ENCODE peak calls at places on chromosomes 3 and 15, in six cellular contexts. One of them, this sample, is unnamed.

GRCh38 chr3:169362261-169362660 is 301.3 kb downstream of the MECOM start:
- DNase-seq in upper lobe of right lung: no peak
- DNase-seq in mucosa of gallbladder: no peak
- DNase-seq in GM03348: no peak
- DNase-seq in stimulated activated CD8-positive, alpha-beta memory T cell treated with anti-CD3 and anti-CD28 coated beads, Interleukin-2, amount 100 ng/mL, for 1 hour: no peak
- DNase-seq in naive thymus-derived CD8-positive, alpha-beta T cell: no peak
- DNase-seq in this sample: no peak

GRCh38 chr3:148757238-148757930 is 59.7 kb downstream of the AGTR1 start:
- DNase-seq in upper lobe of right lung: no peak
- DNase-seq in mucosa of gallbladder: no peak
- DNase-seq in GM03348: peak; percentile 76
- DNase-seq in stimulated activated CD8-positive, alpha-beta memory T cell treated with anti-CD3 and anti-CD28 coated beads, Interleukin-2, amount 100 ng/mL, for 1 hour: no peak
- DNase-seq in naive thymus-derived CD8-positive, alpha-beta T cell: no peak
- DNase-seq in this sample: no peak

GRCh38 chr3:31009881-31010280 is 115.4 kb upstream of the GADL1 start:
- DNase-seq in upper lobe of right lung: no peak
- DNase-seq in mucosa of gallbladder: no peak
- DNase-seq in GM03348: no peak
- DNase-seq in stimulated activated CD8-positive, alpha-beta memory T cell treated with anti-CD3 and anti-CD28 coated beads, Interleukin-2, amount 100 ng/mL, for 1 hour: no peak
- DNase-seq in naive thymus-derived CD8-positive, alpha-beta T cell: no peak
- DNase-seq in this sample: no peak

GRCh38 chr15:68051109-68051508 is 3.0 kb upstream of the PIAS1 start:
- DNase-seq in upper lobe of right lung: no peak
- DNase-seq in mucosa of gallbladder: no peak
- DNase-seq in GM03348: no peak
- DNase-seq in stimulated activated CD8-positive, alpha-beta memory T cell treated with anti-CD3 and anti-CD28 coated beads, Interleukin-2, amount 100 ng/mL, for 1 hour: no peak
- DNase-seq in naive thymus-derived CD8-positive, alpha-beta T cell: no peak
- DNase-seq in this sample: no peak

GRCh38 chr3:167032267-167032876 is 347.7 kb downstream of the ZBBX start:
- DNase-seq in upper lobe of right lung: no peak
- DNase-seq in mucosa of gallbladder: no peak
- DNase-seq in GM03348: peak; percentile 11
- DNase-seq in stimulated activated CD8-positive, alpha-beta memory T cell treated with anti-CD3 and anti-CD28 coated beads, Interleukin-2, amount 100 ng/mL, for 1 hour: no peak
- DNase-seq in naive thymus-derived CD8-positive, alpha-beta T cell: no peak
- DNase-seq in this sample: no peak

GRCh38 chr3:23457697-23458096 is 254.6 kb downstream of the UBE2E2 start:
- DNase-seq in upper lobe of right lung: no peak
- DNase-seq in mucosa of gallbladder: no peak
- DNase-seq in GM03348: no peak
- DNase-seq in stimulated activated CD8-positive, alpha-beta memory T cell treated with anti-CD3 and anti-CD28 coated beads, Interleukin-2, amount 100 ng/mL, for 1 hour: no peak
- DNase-seq in naive thymus-derived CD8-positive, alpha-beta T cell: peak; percentile 40
- DNase-seq in this sample: no peak

GRCh38 chr15:101510212-101511197 is 21.0 kb upstream of the PCSK6 start:
- DNase-seq in upper lobe of right lung: no peak
- DNase-seq in mucosa of gallbladder: peak; percentile 5
- DNase-seq in GM03348: no peak
- DNase-seq in stimulated activated CD8-positive, alpha-beta memory T cell treated with anti-CD3 and anti-CD28 coated beads, Interleukin-2, amount 100 ng/mL, for 1 hour: no peak
- DNase-seq in naive thymus-derived CD8-positive, alpha-beta T cell: no peak
- DNase-seq in this sample: no peak

GRCh38 chr15:75775296-75776074 is 62.8 kb upstream of the CSPG4 start:
- DNase-seq in upper lobe of right lung: no peak
- DNase-seq in mucosa of gallbladder: no peak
- DNase-seq in GM03348: no peak
- DNase-seq in stimulated activated CD8-positive, alpha-beta memory T cell treated with anti-CD3 and anti-CD28 coated beads, Interleukin-2, amount 100 ng/mL, for 1 hour: no peak
- DNase-seq in naive thymus-derived CD8-positive, alpha-beta T cell: no peak
- DNase-seq in this sample: no peak

GRCh38 chr3:61352300-61352699 is 101.0 kb upstream of the FHIT start:
- DNase-seq in upper lobe of right lung: no peak
- DNase-seq in mucosa of gallbladder: no peak
- DNase-seq in GM03348: no peak
- DNase-seq in stimulated activated CD8-positive, alpha-beta memory T cell treated with anti-CD3 and anti-CD28 coated beads, Interleukin-2, amount 100 ng/mL, for 1 hour: no peak
- DNase-seq in naive thymus-derived CD8-positive, alpha-beta T cell: no peak
- DNase-seq in this sample: no peak

GRCh38 chr3:44477312-44478030 is at the start of gene ZNF445:
- DNase-seq in upper lobe of right lung: peak; percentile 91
- DNase-seq in mucosa of gallbladder: peak; percentile 75
- DNase-seq in GM03348: peak; percentile 96
- DNase-seq in stimulated activated CD8-positive, alpha-beta memory T cell treated with anti-CD3 and anti-CD28 coated beads, Interleukin-2, amount 100 ng/mL, for 1 hour: peak; percentile 61
- DNase-seq in naive thymus-derived CD8-positive, alpha-beta T cell: peak; percentile 80
- DNase-seq in this sample: peak; percentile 63

GRCh38 chr3:63456901-63457300 is 178.8 kb downstream of the SYNPR start:
- DNase-seq in upper lobe of right lung: no peak
- DNase-seq in mucosa of gallbladder: no peak
- DNase-seq in GM03348: no peak
- DNase-seq in stimulated activated CD8-positive, alpha-beta memory T cell treated with anti-CD3 and anti-CD28 coated beads, Interleukin-2, amount 100 ng/mL, for 1 hour: no peak
- DNase-seq in naive thymus-derived CD8-positive, alpha-beta T cell: no peak
- DNase-seq in this sample: no peak

This sample was measured in activated CD8-positive, alpha-beta memory T cell treated with anti-CD3 and anti-CD28 coated beads for 1 hour.